ENCODE peak calls at places on chromosomes 11 and 22, in four cellular contexts. P is DND-41, I is IMR-90, S is PC-3. N is an unnamed sample.

GRCh38 chr22:22576244-22576988 is 17.4 kb upstream of the PRAME start:
- DNase-seq in P (peak), I (peak), S (peak), N (peak)

GRCh38 chr11:12474871-12475270 is 97.5 kb downstream of the PARVA start:
- DNase-seq in I (no peak), S (no peak), P (no peak), N (no peak)

GRCh38 chr22:43627485-43628252 is 184.4 kb downstream of the EFCAB6 start:
- DNase-seq in S (no peak), P (no peak), I (no peak), N (no peak)

GRCh38 chr11:13664351-13664750 is 4.1 kb upstream of the FAR1 start:
- DNase-seq in P (no peak), I (no peak), S (no peak), N (no peak)

GRCh38 chr11:13287681-13288080 is 10.1 kb downstream of the BMAL1 start:
- DNase-seq in S (peak), I (no peak), P (no peak), N (no peak)

GRCh38 chr11:2549080-2549479 is 104.3 kb downstream of the KCNQ1 start:
- DNase-seq in P (no peak), S (no peak), I (no peak), N (no peak)

GRCh38 chr11:58658553-58659080 is 36.2 kb downstream of the CNTF start:
- DNase-seq in S (peak), P (no peak), I (no peak), N (no peak)

GRCh38 chr11:65947133-65947532 is 1.9 kb downstream of the TSGA10IP start:
- DNase-seq in S (no peak), I (no peak), P (no peak), N (no peak)

GRCh38 chr11:125451400-125452124 is 44.5 kb downstream of the FEZ1 start:
- DNase-seq in I (peak), S (no peak), P (no peak), N (peak)

GRCh38 chr22:45007247-45007945 is 2.4 kb downstream of the PHF21B start:
- DNase-seq in P (no peak), S (no peak), I (peak), N (peak)

GRCh38 chr22:35154937-35155387 is 89.0 kb downstream of the ISX start:
- DNase-seq in S (peak), I (peak), P (peak), N (peak)

GRCh38 chr22:36323182-36323854 is 64.4 kb downstream of the MYH9 start:
- DNase-seq in I (peak), P (no peak), S (no peak), N (no peak)

GRCh38 chr11:85277693-85278092 is 349.5 kb downstream of the DLG2 start:
- DNase-seq in P (no peak), S (no peak), I (no peak), N (no peak)

GRCh38 chr11:83070044-83070877 is 1.4 kb downstream of the RAB30 start:
- DNase-seq in P (no peak), S (peak), I (peak), N (peak)

GRCh38 chr11:47342854-47343253 is 9.6 kb downstream of the MYBPC3 start:
- DNase-seq in P (no peak), S (no peak), I (no peak), N (no peak)

GRCh38 chr22:27226666-27227065 is 569.3 kb downstream of the MIAT start:
- DNase-seq in S (no peak), I (peak), P (no peak), N (no peak)

GRCh38 chr22:17774206-17774927 is at the start of gene BID:
- DNase-seq in P (peak), I (peak), S (peak), N (no peak)

GRCh38 chr11:24588075-24588474 is 91.2 kb downstream of the LUZP2 start:
- DNase-seq in I (peak), S (peak), P (no peak), N (no peak)

GRCh38 chr11:130448416-130449068 is at the start of gene ADAMTS15:
- DNase-seq in I (peak), P (no peak), S (peak), N (peak)

GRCh38 chr22:41943661-41944209 is 3.2 kb downstream of the CENPM start:
- DNase-seq in P (no peak), I (peak), S (peak), N (no peak)

GRCh38 chr11:65787649-65788622 is 1.1 kb downstream of the OVOL1 start:
- DNase-seq in S (no peak), I (no peak), P (no peak), N (no peak)

GRCh38 chr11:65987336-65987735 is 14.6 kb downstream of the EIF1AD start:
- DNase-seq in S (no peak), I (no peak), P (no peak), N (no peak)

GRCh38 chr11:45289369-45289768 is 3.2 kb upstream of the SYT13 start:
- DNase-seq in S (peak), I (peak), P (no peak), N (no peak)

GRCh38 chr11:26042113-26042512 is 289.8 kb upstream of the ANO3 start:
- DNase-seq in S (no peak), I (no peak), P (no peak), N (no peak)

GRCh38 chr11:134224710-134225662 is 515 bp downstream of the VPS26B start:
- DNase-seq in I (peak), S (peak), P (peak), N (peak)

GRCh38 chr22:50085211-50085999 is at the start of gene MLC1:
- DNase-seq in P (no peak), I (peak), S (no peak), N (no peak)

GRCh38 chr11:19713221-19714092 is 820 bp downstream of the NAV2 start:
- DNase-seq in P (no peak), I (no peak), S (no peak), N (no peak)

GRCh38 chr22:35098921-35099320 is 33.0 kb downstream of the ISX start:
- DNase-seq in I (no peak), S (no peak), P (no peak), N (no peak)

GRCh38 chr11:19827399-19828135 is 114.9 kb downstream of the NAV2 start:
- DNase-seq in P (no peak), S (no peak), I (no peak), N (no peak)

GRCh38 chr11:10932976-10933375 is 75.1 kb upstream of the ZBED5 start:
- DNase-seq in I (no peak), P (no peak), S (no peak), N (no peak)

GRCh38 chr11:47413908-47414684 is 5.7 kb downstream of the SLC39A13 start:
- DNase-seq in S (no peak), I (peak), P (no peak), N (no peak)

GRCh38 chr11:62671604-62672528 is at the start of the genes LBHD1 and UQCC3:
- DNase-seq in P (peak), I (peak), S (peak), N (peak)

GRCh38 chr11:27166130-27166529 is 125.5 kb downstream of the BBOX1 start:
- DNase-seq in S (no peak), P (no peak), I (no peak), N (no peak)

GRCh38 chr11:2094354-2095197 is 44.6 kb downstream of the IGF2 start:
- DNase-seq in P (no peak), S (no peak), I (no peak), N (no peak)

GRCh38 chr11:83187463-83187862 is 6.0 kb upstream of the ANKRD42 start:
- DNase-seq in I (no peak), P (no peak), S (no peak), N (no peak)

GRCh38 chr22:41762980-41763779 is 37.3 kb upstream of the CCDC134 start:
- DNase-seq in P (peak), I (no peak), S (peak), N (peak)

GRCh38 chr11:33197915-33198727 is 36.8 kb upstream of the CSTF3 start:
- DNase-seq in S (no peak), I (no peak), P (no peak), N (no peak)

GRCh38 chr22:19714320-19715252 is at the start of gene SEPTIN5:
- DNase-seq in I (no peak), P (no peak), S (no peak), N (no peak)

GRCh38 chr22:19716041-19716828 is 1.9 kb downstream of the SEPTIN5 start:
- DNase-seq in S (no peak), I (no peak), P (no peak), N (no peak)

GRCh38 chr22:19715286-19715939 is 1.1 kb downstream of the SEPTIN5 start:
- DNase-seq in S (no peak), P (no peak), I (no peak), N (no peak)

GRCh38 chr22:19713228-19713627 is 1.1 kb upstream of the SEPTIN5 start:
- DNase-seq in P (no peak), S (no peak), I (no peak), N (no peak)

DNA sequence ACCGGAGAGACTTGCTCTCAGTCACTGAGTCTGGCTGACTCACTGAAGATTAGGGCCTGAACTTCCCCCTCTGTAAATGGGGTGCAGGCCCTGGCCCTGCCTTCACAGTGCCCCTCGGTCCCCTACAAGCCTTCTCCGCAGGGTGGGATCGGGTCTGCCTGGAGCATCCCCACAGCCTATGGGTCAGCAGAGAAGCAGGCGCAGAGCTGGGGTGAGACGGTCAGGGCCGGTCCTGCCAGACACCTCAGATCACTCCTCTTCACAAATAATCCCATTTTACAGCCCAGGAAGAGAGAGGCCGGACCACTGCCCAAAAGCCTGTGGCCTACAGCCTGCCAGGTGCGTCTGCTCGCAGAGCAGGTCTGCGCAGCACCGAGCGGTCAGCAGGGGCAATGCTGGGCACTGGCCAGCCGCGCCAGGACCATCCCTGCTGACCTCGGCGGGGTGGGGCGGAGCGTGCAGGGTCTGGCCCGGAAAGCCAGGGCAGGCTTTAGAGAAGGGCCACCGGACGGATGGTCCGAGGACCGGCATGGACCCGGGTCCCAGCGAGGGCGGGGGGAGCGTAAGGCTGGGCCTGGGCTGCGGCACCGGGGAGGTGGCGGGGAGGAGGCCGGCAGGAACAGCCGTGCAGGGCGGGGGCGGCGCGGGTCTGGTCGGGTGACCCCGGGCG is 518 bp upstream of the SEPTIN5 start:
- DNase-seq in I (no peak), S (no peak), P (no peak), N (no peak)
- H3K4me2 ChIP-seq in I (peak), S (peak), P (no peak), N (peak)

GRCh38 chr11:69307871-69308381 is 14.0 kb downstream of the MYEOV start:
- DNase-seq in S (no peak), P (no peak), I (no peak), N (no peak)
- H3K4me2 ChIP-seq in S (no peak), P (no peak), I (no peak), N (no peak)

DNA sequence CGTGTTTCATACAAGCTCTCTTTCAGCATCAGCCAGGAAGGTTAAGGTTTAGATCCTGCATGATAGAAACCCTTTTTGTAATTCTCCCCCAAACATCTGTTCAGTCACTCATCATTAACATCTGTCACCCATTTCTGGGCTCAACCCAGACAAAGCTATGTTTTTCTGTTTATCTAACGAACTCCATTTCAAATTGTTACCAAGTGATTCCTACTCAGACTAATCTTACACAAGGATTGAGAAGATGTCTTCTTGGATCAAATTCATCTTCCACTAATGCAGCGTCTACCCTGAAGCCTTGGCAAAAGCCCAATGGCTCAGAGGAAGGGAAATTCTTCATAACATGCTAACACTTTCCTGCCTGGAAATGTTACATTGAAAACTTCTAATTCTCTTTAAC is 58.7 kb downstream of the FZD4 start:
- DNase-seq in S (no peak), I (peak), P (no peak), N (no peak)
- H3K4me2 ChIP-seq in S (no peak), I (peak), P (no peak), N (no peak)

GRCh38 chr11:128500488-128500887 is 86.9 kb downstream of the ETS1 start:
- DNase-seq in S (no peak), P (no peak), I (peak), N (no peak)
- H3K4me2 ChIP-seq in S (no peak), P (no peak), I (peak), N (no peak)

N was measured in neuronal stem cell.